ENCODE peak calls at places on chromosomes 6 and 20, in nine cellular contexts. K is tibial artery; G is HTR-8/SVneo; O is activated T-helper 1 cell treated with Interleukin-2 at 50 U/mL for 16 hours; D is activated T-helper 2 cell treated with anti-CD3 and anti-CD28 coated beads, Interferon-gamma antibody, Interleukin-2, Interleukin-4, amounts not matched to agents 10 μg/mL and 5 μg/mL and 100 μg/mL, durations not matched to agents 14 hours and 24 hours and 36 hours; B is epithelial cell of esophagus; U is iris pigment epithelial cell; N is T follicular helper cell; E is H9. R is an unnamed sample.

GRCh38 chr6:83160167-83160566 is 32.9 kb downstream of the PGM3 start:
- DNase-seq in E (no peak), B (no peak), K (no peak), G (no peak), N (no peak), D (no peak), U (no peak), O (no peak), R (no peak)

GRCh38 chr6:151068761-151069312 is 170.9 kb upstream of the AKAP12 start:
- DNase-seq in N (no peak), D (no peak), K (peak), B (no peak), G (no peak), U (peak), E (no peak), O (no peak), R (no peak)

GRCh38 chr6:170044836-170045562 is 245.9 kb downstream of the DLL1 start:
- DNase-seq in E (no peak), O (no peak), B (no peak), N (no peak), G (no peak), K (peak), U (no peak), D (no peak), R (no peak)

GRCh38 chr20:1775117-1775516 is 117.5 kb upstream of the SIRPG start:
- DNase-seq in O (no peak), U (peak), E (no peak), G (no peak), B (peak), K (no peak), D (no peak), N (no peak), R (no peak)

GRCh38 chr20:10800288-10800687 is 126.5 kb upstream of the JAG1 start:
- DNase-seq in U (no peak), O (no peak), E (no peak), G (no peak), K (no peak), D (no peak), B (peak), N (no peak), R (no peak)

GRCh38 chr6:41638801-41639555 is 710 bp downstream of the MDFI start:
- DNase-seq in E (peak), N (no peak), D (no peak), U (peak), G (no peak), K (no peak), B (peak), O (no peak), R (peak)

GRCh38 chr6:125904871-125905270 is 51.7 kb upstream of the HINT3 start:
- DNase-seq in G (no peak), E (no peak), O (peak), B (peak), D (peak), N (no peak), U (peak), K (no peak), R (no peak)

GRCh38 chr6:44667668-44668390 is 280.3 kb downstream of the CDC5L start:
- DNase-seq in B (no peak), U (no peak), E (peak), D (no peak), O (no peak), K (no peak), G (no peak), N (peak), R (no peak)

GRCh38 chr20:62548483-62548882 is 72.7 kb upstream of the GATA5 start:
- DNase-seq in G (no peak), D (no peak), O (no peak), N (no peak), K (no peak), U (no peak), E (no peak), B (no peak), R (no peak)

GRCh38 chr6:12258591-12258990 is 31.6 kb upstream of the EDN1 start:
- DNase-seq in N (no peak), B (no peak), O (no peak), U (no peak), E (no peak), K (no peak), D (no peak), G (no peak), R (no peak)

GRCh38 chr6:14440891-14441358 is 323.4 kb downstream of the CD83 start:
- DNase-seq in U (no peak), K (no peak), G (no peak), O (no peak), D (no peak), B (no peak), E (no peak), N (no peak), R (no peak)

GRCh38 chr20:40562031-40562430 is 127.0 kb downstream of the MAFB start:
- DNase-seq in O (no peak), N (no peak), U (peak), B (peak), G (no peak), E (no peak), D (no peak), K (no peak), R (no peak)

GRCh38 chr6:90399970-90400369 is 103.3 kb upstream of the BACH2 start:
- DNase-seq in O (no peak), K (no peak), E (no peak), D (no peak), G (no peak), U (no peak), N (no peak), B (no peak), R (no peak)

GRCh38 chr20:54174452-54175175 is 828 bp upstream of the CYP24A1 start:
- DNase-seq in O (no peak), N (no peak), U (no peak), G (no peak), D (no peak), B (peak), E (no peak), K (no peak), R (no peak)

GRCh38 chr20:57547250-57547649 is 13.7 kb upstream of the PCK1 start:
- DNase-seq in D (no peak), E (no peak), U (peak), B (peak), K (peak), G (no peak), N (no peak), O (no peak), R (no peak)

GRCh38 chr20:10731190-10731955 is 57.6 kb upstream of the JAG1 start:
- DNase-seq in G (peak), E (no peak), B (peak), U (peak), O (no peak), K (no peak), D (no peak), N (no peak), R (no peak)

GRCh38 chr6:167501831-167502385 is 177.0 kb downstream of the TTLL2 start:
- DNase-seq in E (peak), O (no peak), D (no peak), U (no peak), K (no peak), N (no peak), B (no peak), G (peak), R (no peak)

GRCh38 chr20:19120569-19120968 is 91.9 kb upstream of the SLC24A3 start:
- DNase-seq in E (no peak), D (no peak), U (no peak), B (no peak), K (no peak), G (no peak), N (no peak), O (no peak), R (no peak)

GRCh38 chr20:845967-846893 is 12.7 kb downstream of the FAM110A start:
- DNase-seq in K (no peak), N (no peak), B (no peak), G (no peak), E (no peak), O (no peak), U (no peak), D (no peak), R (no peak)